ENCODE peak calls at places on chromosomes 5 and 9, in six cellular contexts. M is mesothelial cell of epicardium, U is LNCaP clone FGC, V is AG09309, X is epithelial cell of proximal tubule, O is heart left ventricle. L is an unnamed sample.

GRCh38 chr5:1975406-1975715 is 92.6 kb upstream of the IRX4 start:
- DNase-seq in M (no peak), U (peak), V (no peak), X (no peak), O (no peak), L (no peak)

GRCh38 chr9:20649381-20649780 is 27.1 kb upstream of the MLLT3 start:
- DNase-seq in M (no peak), U (no peak), V (no peak), X (peak), O (no peak), L (no peak)

GRCh38 chr5:169085656-169086055 is 215.3 kb downstream of the SLIT3 start:
- DNase-seq in M (no peak), U (no peak), V (no peak), X (no peak), O (no peak), L (no peak)

GRCh38 chr5:131774652-131775367 is 22.0 kb downstream of the FNIP1 start:
- DNase-seq in M (no peak), U (peak), V (no peak), X (no peak), O (no peak), L (no peak)

GRCh38 chr5:125058185-125058826 is 311.9 kb upstream of the ZNF608 start:
- DNase-seq in M (no peak), U (no peak), V (no peak), X (no peak), O (no peak), L (no peak)

GRCh38 chr5:134594336-134594735 is 38.3 kb downstream of the SAR1B start:
- DNase-seq in M (no peak), U (no peak), V (no peak), X (no peak), O (no peak), L (no peak)

GRCh38 chr9:15374310-15374709 is 48.4 kb upstream of the SNAPC3 start:
- DNase-seq in M (no peak), U (no peak), V (no peak), X (no peak), O (no peak), L (no peak)

GRCh38 chr9:122463828-122464632 is 13.7 kb downstream of the OR1J1 start:
- DNase-seq in M (no peak), U (no peak), V (no peak), X (no peak), O (no peak), L (no peak)

GRCh38 chr5:176899946-176900782 is 1.0 kb upstream of the HK3 start:
- DNase-seq in M (no peak), U (no peak), V (no peak), X (no peak), O (no peak), L (no peak)

GRCh38 chr9:126488310-126488709 is 125.4 kb upstream of the LMX1B start:
- DNase-seq in M (no peak), U (no peak), V (no peak), X (no peak), O (no peak), L (no peak)

GRCh38 chr9:36820392-36820861 is 213.6 kb downstream of the PAX5 start:
- DNase-seq in M (no peak), U (no peak), V (no peak), X (no peak), O (no peak), L (no peak)

GRCh38 chr5:145946112-145946861 is 9.9 kb downstream of the SH3RF2 start:
- DNase-seq in M (no peak), U (no peak), V (peak), X (peak), O (no peak), L (peak)

GRCh38 chr5:57937025-57937424 is 454.4 kb upstream of the ACTBL2 start:
- DNase-seq in M (no peak), U (no peak), V (peak), X (no peak), O (no peak), L (no peak)

GRCh38 chr9:20382460-20383071 is 239.7 kb downstream of the MLLT3 start:
- DNase-seq in M (no peak), U (peak), V (peak), X (no peak), O (no peak), L (no peak)

GRCh38 chr5:1542755-1543154 is 19.0 kb upstream of the LPCAT1 start:
- DNase-seq in M (no peak), U (peak), V (peak), X (peak), O (peak), L (no peak)

GRCh38 chr5:110478899-110479298 is 247.6 kb downstream of the TMEM232 start:
- DNase-seq in M (no peak), U (no peak), V (peak), X (peak), O (no peak), L (peak)

GRCh38 chr5:30401479-30402058 is 791.9 kb upstream of the CDH6 start:
- DNase-seq in M (no peak), U (peak), V (no peak), X (peak), O (peak), L (peak)

GRCh38 chr9:34097865-34098264 is 28.6 kb downstream of the DCAF12 start:
- DNase-seq in M (no peak), U (no peak), V (no peak), X (no peak), O (no peak), L (no peak)

GRCh38 chr9:93114169-93114983 is 18.4 kb downstream of the CARD19 start:
- DNase-seq in M (peak), U (no peak), V (no peak), X (no peak), O (no peak), L (no peak)

GRCh38 chr9:20028849-20029231 is 240.0 kb upstream of the SLC24A2 start:
- DNase-seq in M (no peak), U (no peak), V (no peak), X (no peak), O (peak), L (no peak)

GRCh38 chr9:120439147-120439546 is 140.8 kb downstream of the CDK5RAP2 start:
- DNase-seq in M (no peak), U (no peak), V (no peak), X (no peak), O (no peak), L (no peak)

GRCh38 chr9:3777137-3777536 is 251.3 kb upstream of the RFX3 start:
- DNase-seq in M (no peak), U (no peak), V (no peak), X (no peak), O (no peak), L (no peak)

GRCh38 chr9:92711146-92711545 is 41.2 kb upstream of the IPPK start:
- DNase-seq in M (no peak), U (no peak), V (no peak), X (no peak), O (no peak), L (no peak)

GRCh38 chr9:120654278-120654677 is 60.0 kb downstream of the MEGF9 start:
- DNase-seq in M (no peak), U (no peak), V (no peak), X (no peak), O (no peak), L (no peak)

GRCh38 chr9:124754289-124754688 is 16.8 kb downstream of the NR6A1 start:
- DNase-seq in M (no peak), U (no peak), V (no peak), X (no peak), O (no peak), L (no peak)

GRCh38 chr9:129570450-129571297 is 50.2 kb downstream of the C9orf50 start:
- DNase-seq in M (no peak), U (no peak), V (peak), X (no peak), O (peak), L (no peak)

GRCh38 chr5:5351288-5352089 is 71.0 kb upstream of the ICE1 start:
- DNase-seq in M (no peak), U (no peak), V (peak), X (no peak), O (no peak), L (peak)

GRCh38 chr9:91489391-91489899 is 65.8 kb upstream of the NFIL3 start:
- DNase-seq in M (no peak), U (no peak), V (peak), X (no peak), O (no peak), L (no peak)

GRCh38 chr5:72065751-72066255 is 41.5 kb upstream of the MAP1B start:
- DNase-seq in M (no peak), U (no peak), V (no peak), X (no peak), O (no peak), L (peak)

GRCh38 chr9:135218331-135219225 is 131.1 kb downstream of the OLFM1 start:
- DNase-seq in M (no peak), U (no peak), V (no peak), X (no peak), O (no peak), L (no peak)

GRCh38 chr5:141848771-141849370 is 29.3 kb downstream of the PCDH1 start:
- DNase-seq in M (no peak), U (peak), V (no peak), X (no peak), O (no peak), L (peak)

GRCh38 chr5:31027726-31028125 is 165.8 kb upstream of the CDH6 start:
- DNase-seq in M (no peak), U (no peak), V (no peak), X (peak), O (no peak), L (no peak)

GRCh38 chr5:142063376-142063775 is 45.2 kb upstream of the NDFIP1 start:
- DNase-seq in M (no peak), U (no peak), V (no peak), X (no peak), O (no peak), L (no peak)

GRCh38 chr9:127897194-127897692 is 2.2 kb downstream of the ST6GALNAC6 start:
- DNase-seq in M (peak), U (no peak), V (no peak), X (no peak), O (peak), L (peak)

GRCh38 chr5:62042007-62042406 is 264.0 kb upstream of the KIF2A start:
- DNase-seq in M (no peak), U (no peak), V (no peak), X (no peak), O (no peak), L (no peak)

GRCh38 chr9:113536166-113536482 is 72.6 kb downstream of the RGS3 start:
- DNase-seq in M (no peak), U (no peak), V (no peak), X (no peak), O (no peak), L (no peak)

GRCh38 chr9:82410891-82411290 is 422.3 kb downstream of the SPATA31D1 start:
- DNase-seq in M (no peak), U (no peak), V (no peak), X (no peak), O (no peak), L (no peak)

GRCh38 chr9:74285075-74285474 is 212.1 kb upstream of the RORB start:
- DNase-seq in M (no peak), U (no peak), V (no peak), X (no peak), O (no peak), L (peak)

GRCh38 chr9:74282526-74283253 is 214.4 kb upstream of the RORB start:
- DNase-seq in M (no peak), U (no peak), V (no peak), X (no peak), O (no peak), L (no peak)

GRCh38 chr9:74284596-74284995 is 212.5 kb upstream of the RORB start:
- DNase-seq in M (no peak), U (peak), V (no peak), X (no peak), O (no peak), L (peak)

GRCh38 chr9:74277532-74277931 is 219.6 kb upstream of the RORB start:
- DNase-seq in M (no peak), U (no peak), V (no peak), X (no peak), O (no peak), L (no peak)

DNA sequence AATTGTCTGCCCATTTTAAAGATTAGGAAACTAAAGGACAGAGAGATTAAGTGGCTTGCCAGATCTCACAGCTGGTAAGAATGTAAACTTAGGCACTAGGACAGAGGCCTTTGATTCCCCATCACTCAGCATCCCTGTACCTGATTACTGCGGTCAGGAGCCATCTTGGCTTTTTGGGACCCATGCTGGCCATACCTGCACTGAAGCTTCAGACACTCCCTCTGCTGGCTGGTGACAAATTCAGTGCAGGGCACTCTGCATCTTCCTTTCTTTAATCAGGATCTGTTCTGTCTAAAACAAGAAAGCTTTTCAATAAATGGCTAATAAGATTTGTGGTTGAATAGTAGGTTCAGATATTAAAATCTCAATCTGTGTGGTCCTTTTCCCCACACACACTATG is 215.5 kb upstream of the RORB start:
- DNase-seq in M (no peak), U (no peak), V (no peak), X (no peak), O (no peak), L (no peak)
- TF ChIP-seq CTCF in M (no peak), U (peak), V (no peak), X (peak), O (no peak), L (peak)

DNA sequence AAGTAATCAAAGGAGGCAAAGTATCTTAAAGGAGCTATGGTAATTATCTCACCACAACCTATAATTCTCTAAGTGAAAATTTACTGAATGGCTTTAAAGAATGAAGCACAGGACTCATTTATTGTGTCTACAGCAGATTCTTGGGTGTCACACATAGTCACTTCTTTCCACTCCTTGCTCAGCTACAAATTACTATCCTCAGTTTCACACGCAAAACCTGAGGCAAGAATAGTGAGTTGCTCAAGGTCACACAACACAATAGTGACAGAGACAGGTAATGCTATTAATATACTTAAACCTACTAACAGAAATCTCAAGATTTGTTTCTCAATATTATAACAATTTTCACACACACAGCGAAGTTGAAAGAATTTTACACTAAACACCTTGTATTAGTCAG is 120.9 kb upstream of the STK32A start:
- DNase-seq in M (no peak), U (no peak), V (no peak), X (no peak), O (no peak), L (no peak)
- TF ChIP-seq CTCF in M (no peak), U (no peak), V (no peak), X (no peak), O (no peak), L (no peak)

DNA sequence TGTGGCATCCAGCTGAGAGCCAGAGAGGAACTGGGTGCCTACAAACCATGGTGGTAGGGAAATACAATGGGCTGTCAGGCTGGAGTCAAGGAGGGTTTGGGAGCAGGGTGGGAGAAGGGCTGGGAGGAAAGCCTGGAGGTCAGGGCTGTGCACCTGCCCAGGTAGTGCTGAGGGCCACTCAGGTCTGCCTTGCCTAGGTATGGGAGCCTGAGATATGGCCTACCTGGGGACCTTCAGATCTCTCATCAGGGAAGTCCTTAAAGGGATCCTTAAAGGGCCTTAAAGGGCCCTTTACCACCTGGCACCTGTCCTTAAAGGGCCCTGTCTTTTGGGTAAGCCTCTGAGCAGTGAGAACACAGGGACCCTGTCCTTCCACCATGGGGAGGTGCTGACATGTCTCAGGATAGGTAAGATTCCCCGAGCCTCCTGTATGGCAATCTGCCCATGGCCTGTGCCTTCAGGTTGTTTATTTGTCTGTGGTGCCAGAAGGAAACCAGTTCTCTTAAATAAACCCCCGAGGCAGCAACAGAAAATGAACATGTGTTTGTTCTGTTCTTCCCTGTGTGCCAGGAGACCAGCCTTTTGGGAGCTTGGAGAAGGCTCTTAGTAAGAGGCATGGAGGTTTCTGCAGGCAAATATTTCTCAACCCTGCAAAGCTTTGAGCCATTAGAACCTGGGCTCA is 23.3 kb downstream of the SLC25A48 start:
- DNase-seq in M (no peak), U (peak), V (no peak), X (no peak), O (no peak), L (no peak)
- TF ChIP-seq CTCF in M (no peak), U (no peak), V (no peak), X (no peak), O (no peak), L (no peak)

GRCh38 chr5:166672431-166672830 is 1619.0 kb upstream of the WWC1 start:
- DNase-seq in M (no peak), U (no peak), V (no peak), X (no peak), O (no peak), L (no peak)
- TF ChIP-seq CTCF in M (no peak), U (no peak), V (no peak), X (no peak), O (no peak), L (no peak)

GRCh38 chr9:137672907-137673791 is 54.3 kb downstream of the EHMT1 start:
- DNase-seq in M (no peak), U (peak), V (peak), X (peak), O (no peak), L (peak)
- TF ChIP-seq CTCF in M (peak), U (peak), V (peak), X (peak), O (peak), L (peak)

DNA sequence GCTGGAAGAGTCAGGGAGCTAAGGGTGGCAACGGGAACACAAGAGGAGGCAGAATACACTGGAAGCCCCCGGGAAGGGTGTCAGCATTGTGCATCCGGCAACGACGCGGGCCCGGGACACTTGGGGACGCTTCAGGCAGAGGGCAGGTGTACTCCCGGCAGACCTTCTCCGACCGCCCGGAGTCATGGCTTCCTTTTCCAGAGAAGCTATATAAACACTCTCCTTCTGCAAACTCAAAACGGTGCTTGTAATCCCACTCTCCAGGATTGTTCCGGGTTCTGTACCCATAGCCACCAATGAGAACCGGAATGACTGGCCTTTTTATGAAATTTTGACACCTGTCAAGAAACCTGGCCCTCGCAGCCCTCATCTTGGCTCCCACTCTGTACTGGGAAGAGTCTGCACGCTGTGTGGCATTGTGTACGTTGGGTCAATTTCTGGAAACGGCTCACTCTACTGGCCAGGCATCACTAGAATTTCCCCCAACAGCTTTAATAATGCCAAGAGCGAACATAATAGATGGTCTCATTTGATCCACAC is 462 bp upstream of the MCC start:
- DNase-seq in M (no peak), U (no peak), V (no peak), X (no peak), O (no peak), L (no peak)
- TF ChIP-seq CTCF in M (no peak), U (no peak), V (no peak), X (no peak), O (no peak), L (no peak)

DNA sequence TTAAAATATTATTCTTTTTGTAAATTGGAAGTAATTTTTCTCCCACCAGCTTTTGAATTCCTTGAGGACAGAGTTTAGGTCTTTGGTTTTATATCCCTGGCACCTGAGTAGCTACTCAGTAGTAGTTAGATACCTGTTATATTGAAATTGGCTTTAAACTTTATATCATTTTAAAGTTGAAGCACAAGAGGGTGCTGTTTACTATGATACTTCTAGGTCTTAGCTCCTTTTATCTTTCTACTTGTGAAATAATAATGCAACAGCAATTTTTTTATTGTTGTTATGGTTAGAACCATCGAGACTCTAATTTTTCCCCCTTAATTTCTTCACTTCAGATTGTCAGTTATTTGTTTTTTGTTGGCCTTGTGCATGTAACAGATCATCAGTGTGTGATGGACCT is 46.3 kb downstream of the AP3S1 start:
- DNase-seq in M (no peak), U (peak), V (peak), X (no peak), O (no peak), L (no peak)
- TF ChIP-seq CTCF in M (no peak), U (peak), V (peak), X (peak), O (no peak), L (peak)

DNA sequence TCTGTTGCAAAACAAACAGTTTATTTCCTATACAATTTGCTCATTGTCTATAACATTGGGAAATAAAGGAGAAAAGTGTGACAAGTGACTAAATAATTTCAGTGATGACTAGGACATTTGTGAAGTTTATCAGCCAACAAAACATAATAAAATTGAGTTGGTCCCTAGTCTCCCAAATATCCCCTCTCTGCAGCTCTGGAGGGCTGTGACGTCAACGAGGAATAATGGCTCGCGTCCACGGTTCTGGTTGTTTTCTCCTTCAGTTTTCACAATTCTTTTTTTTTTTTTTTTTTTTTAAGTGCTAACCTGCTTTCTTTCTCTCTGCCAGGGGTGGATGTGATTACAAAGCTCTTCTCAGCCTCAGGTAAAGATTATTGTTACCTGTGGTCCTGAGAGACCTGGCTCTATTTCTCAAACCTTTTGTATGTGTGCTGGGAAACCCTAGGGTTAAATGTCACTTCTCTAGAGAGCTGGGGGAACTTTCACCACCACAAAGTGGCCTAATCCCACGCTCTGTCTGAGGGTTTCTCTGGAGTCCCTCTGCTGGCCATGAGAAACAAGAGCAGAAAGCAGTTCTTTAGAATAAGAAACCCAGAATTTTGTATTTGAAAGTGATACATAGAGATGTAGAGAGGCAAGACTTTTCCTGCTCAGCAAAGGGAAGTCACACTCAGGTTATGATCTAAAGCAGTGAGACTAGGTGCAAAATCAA is 36.2 kb upstream of the ANKRD55 start:
- DNase-seq in M (no peak), U (no peak), V (no peak), X (no peak), O (no peak), L (no peak)
- TF ChIP-seq CTCF in M (peak), U (peak), V (peak), X (peak), O (peak), L (peak)

L was measured in retinal pigment epithelial cell.